ENCODE peak calls at places on chromosomes 3 and 15, in nine cellular contexts. B is GM03348, S is brain microvascular endothelial cell, U is ureter, J is HEK293T, T is GOT3, K is Calu3, L is amygdala, V is activated T-cell treated with anti-CD3 and anti-CD28 coated beads for 24 hours. M is an unnamed sample.

GRCh38 chr15:70026991-70027390 is 70.7 kb downstream of the TLE3 start:
- DNase-seq in B (no peak), S (no peak), U (no peak), J (no peak), T (no peak), K (no peak), L (no peak), V (no peak), M (no peak)

GRCh38 chr3:156307704-156308103 is 187.3 kb downstream of the KCNAB1 start:
- DNase-seq in B (peak), S (peak), U (peak), J (no peak), T (no peak), K (peak), L (no peak), V (no peak), M (peak)

GRCh38 chr3:65922441-65922840 is 116.3 kb downstream of the MAGI1 start:
- DNase-seq in B (no peak), S (no peak), U (no peak), J (no peak), T (no peak), K (no peak), L (no peak), V (no peak), M (peak)

GRCh38 chr3:71724584-71725278 is 471 bp downstream of the EIF4E3 start:
- DNase-seq in B (peak), S (no peak), U (peak), J (peak), T (no peak), K (peak), L (peak), V (no peak), M (peak)

GRCh38 chr3:29693863-29694262 is 413.0 kb downstream of the RBMS3 start:
- DNase-seq in B (peak), S (peak), U (no peak), J (no peak), T (no peak), K (peak), L (no peak), V (no peak), M (peak)

GRCh38 chr3:191809326-191809949 is 348.5 kb downstream of the PYDC2 start:
- DNase-seq in B (no peak), S (no peak), U (no peak), J (no peak), T (no peak), K (peak), L (no peak), V (no peak), M (no peak)

GRCh38 chr3:66106788-66107187 is 68.1 kb upstream of the MAGI1 start:
- DNase-seq in B (no peak), S (no peak), U (no peak), J (no peak), T (no peak), K (no peak), L (no peak), V (no peak), M (no peak)

GRCh38 chr15:67505675-67506572 is 15.0 kb upstream of the C15orf61 start:
- DNase-seq in B (no peak), S (no peak), U (no peak), J (no peak), T (no peak), K (no peak), L (no peak), V (no peak), M (no peak)

GRCh38 chr3:128074851-128075515 is 22.7 kb downstream of the SEC61A1 start:
- DNase-seq in B (no peak), S (no peak), U (no peak), J (no peak), T (no peak), K (no peak), L (no peak), V (no peak), M (no peak)

GRCh38 chr15:78069052-78069414 is 8.5 kb downstream of the TBC1D2B start:
- DNase-seq in B (no peak), S (no peak), U (no peak), J (no peak), T (no peak), K (no peak), L (no peak), V (no peak), M (no peak)

GRCh38 chr3:15122398-15122797 is 23.4 kb upstream of the RBSN start:
- DNase-seq in B (no peak), S (no peak), U (no peak), J (no peak), T (no peak), K (no peak), L (no peak), V (no peak), M (no peak)

GRCh38 chr3:10783360-10784346 is 32.4 kb upstream of the SLC6A11 start:
- DNase-seq in B (peak), S (peak), U (no peak), J (peak), T (no peak), K (peak), L (no peak), V (peak), M (peak)

GRCh38 chr3:167187211-167187610 is 192.9 kb downstream of the ZBBX start:
- DNase-seq in B (no peak), S (no peak), U (no peak), J (no peak), T (no peak), K (no peak), L (no peak), V (no peak), M (no peak)

GRCh38 chr15:26081758-26082068 is 218.6 kb upstream of the ATP10A start:
- DNase-seq in B (no peak), S (no peak), U (no peak), J (peak), T (no peak), K (no peak), L (no peak), V (peak), M (no peak)

GRCh38 chr3:144590854-144591253 is 619.2 kb downstream of the DIPK2A start:
- DNase-seq in B (peak), S (peak), U (no peak), J (no peak), T (no peak), K (no peak), L (no peak), V (no peak), M (peak)

GRCh38 chr3:127490271-127491023 is 100.1 kb downstream of the TPRA1 start:
- DNase-seq in B (no peak), S (no peak), U (peak), J (no peak), T (no peak), K (no peak), L (no peak), V (no peak), M (no peak)

GRCh38 chr3:115245437-115245836 is 98.3 kb upstream of the ZBTB20 start:
- DNase-seq in B (peak), S (peak), U (no peak), J (no peak), T (no peak), K (peak), L (no peak), V (no peak), M (peak)

GRCh38 chr3:72655758-72656157 is 192.5 kb downstream of the SHQ1 start:
- DNase-seq in B (no peak), S (no peak), U (no peak), J (peak), T (no peak), K (no peak), L (no peak), V (no peak), M (no peak)

GRCh38 chr3:45785626-45786150 is 10.6 kb downstream of the SLC6A20 start:
- DNase-seq in B (no peak), S (no peak), U (no peak), J (no peak), T (no peak), K (no peak), L (no peak), V (no peak), M (no peak)

GRCh38 chr3:66342717-66343373 is 122.0 kb downstream of the SLC25A26 start:
- DNase-seq in B (peak), S (no peak), U (no peak), J (no peak), T (no peak), K (no peak), L (no peak), V (no peak), M (no peak)

M was measured in adipocyte.